ENCODE peak calls at places on chromosomes 12 and 14, in nine cellular contexts. W is sigmoid colon, M is transverse colon, X is GM12878, J is breast epithelium, S is K562, G is HepG2, N is suprapubic skin, D is HL-60. Q is an unnamed sample.

GRCh38 chr12:76043377-76043776 is 11.8 kb upstream of the PHLDA1 start:
- DNase-seq in M (no peak), G (no peak), N (no peak), W (no peak), S (no peak), J (no peak), D (no peak), X (no peak), Q (no peak)

GRCh38 chr12:22046090-22046967 is at the start of gene CMAS:
- DNase-seq in D (peak), W (peak), M (peak), G (peak), J (peak), N (peak), S (peak), X (peak), Q (peak)

GRCh38 chr14:101028971-101029667 is 125.6 kb upstream of the RTL1 start:
- DNase-seq in M (no peak), W (peak), S (no peak), G (no peak), D (no peak), X (no peak), J (no peak), N (no peak), Q (no peak)

GRCh38 chr14:90487462-90487861 is 90.6 kb downstream of the CALM1 start:
- DNase-seq in M (no peak), G (no peak), N (no peak), X (no peak), D (no peak), S (no peak), W (no peak), J (no peak), Q (no peak)

GRCh38 chr14:89372156-89372555 is 44.9 kb downstream of the FOXN3 start:
- DNase-seq in S (no peak), J (no peak), M (no peak), X (no peak), D (no peak), N (no peak), G (no peak), W (no peak), Q (no peak)

GRCh38 chr12:12442548-12443071 is 85.7 kb downstream of the BORCS5 start:
- DNase-seq in J (no peak), M (no peak), D (no peak), S (peak), W (no peak), N (no peak), G (no peak), X (no peak), Q (no peak)

GRCh38 chr14:53306267-53306721 is 153.2 kb upstream of the DDHD1 start:
- DNase-seq in G (peak), W (peak), N (no peak), D (peak), J (peak), X (no peak), S (peak), M (peak), Q (peak)

GRCh38 chr14:69049675-69050074 is 70.6 kb upstream of the ACTN1 start:
- DNase-seq in G (peak), X (no peak), D (no peak), N (no peak), M (no peak), J (no peak), S (no peak), W (peak), Q (no peak)

GRCh38 chr12:91143241-91143640 is 31.9 kb upstream of the LUM start:
- DNase-seq in N (no peak), X (no peak), G (no peak), J (no peak), S (no peak), D (no peak), M (no peak), W (no peak), Q (no peak)

GRCh38 chr12:7915911-7916403 is 20.0 kb downstream of the SLC2A3 start:
- DNase-seq in D (no peak), X (no peak), J (no peak), S (no peak), W (no peak), M (no peak), G (no peak), N (no peak), Q (no peak)

GRCh38 chr12:95674631-95675030 is 115.9 kb downstream of the NTN4 start:
- DNase-seq in D (no peak), S (no peak), W (no peak), M (no peak), X (no peak), G (peak), N (no peak), J (no peak), Q (no peak)

GRCh38 chr12:15088115-15088514 is 115.3 kb downstream of the PDE6H start:
- DNase-seq in G (no peak), M (no peak), X (no peak), W (no peak), D (no peak), J (no peak), S (no peak), N (no peak), Q (no peak)

GRCh38 chr14:94451091-94451751 is 1.4 kb downstream of the SERPINA11 start:
- DNase-seq in X (no peak), G (peak), W (no peak), M (no peak), S (no peak), J (no peak), N (no peak), D (no peak), Q (no peak)

GRCh38 chr12:39441963-39442894 is 691 bp downstream of the KIF21A start:
- DNase-seq in N (peak), M (no peak), J (no peak), D (no peak), G (peak), W (peak), X (no peak), S (peak), Q (peak)

GRCh38 chr12:114812858-114813761 is 129.1 kb upstream of the TBX3 start:
- DNase-seq in J (no peak), M (no peak), X (no peak), S (no peak), G (peak), D (no peak), W (no peak), N (no peak), Q (no peak)

GRCh38 chr12:19375888-19376287 is 63.4 kb upstream of the AEBP2 start:
- DNase-seq in J (no peak), D (no peak), S (no peak), G (no peak), N (no peak), X (no peak), M (no peak), W (no peak), Q (no peak)

GRCh38 chr14:66017960-66018359 is 468.2 kb upstream of the CCDC196 start:
- DNase-seq in S (no peak), J (no peak), N (no peak), X (no peak), M (no peak), D (no peak), W (no peak), G (no peak), Q (no peak)

GRCh38 chr14:105093426-105094192 is 28.4 kb upstream of the GPR132 start:
- DNase-seq in S (peak), N (peak), D (peak), J (peak), X (peak), W (peak), G (peak), M (peak), Q (peak)

GRCh38 chr14:45426685-45427282 is 173.8 kb upstream of the MIS18BP1 start:
- DNase-seq in X (peak), D (peak), J (no peak), N (no peak), M (no peak), W (no peak), S (peak), G (peak), Q (no peak)

GRCh38 chr12:117037296-117038022 is 61.8 kb downstream of the TESC start:
- DNase-seq in D (no peak), N (no peak), X (no peak), G (no peak), W (peak), M (no peak), J (no peak), S (no peak), Q (no peak)

GRCh38 chr12:24901975-24902461 is 46.9 kb downstream of the BCAT1 start:
- DNase-seq in W (no peak), M (no peak), N (no peak), D (no peak), S (no peak), X (no peak), G (no peak), J (no peak), Q (no peak)

GRCh38 chr14:92456215-92457017 is 57.2 kb upstream of the RIN3 start:
- DNase-seq in J (no peak), G (peak), N (no peak), W (peak), D (peak), M (peak), X (no peak), S (peak), Q (peak)

GRCh38 chr14:64654072-64654899 is 49.9 kb upstream of the PLEKHG3 start:
- DNase-seq in N (no peak), W (no peak), D (peak), S (no peak), X (peak), G (peak), J (no peak), M (no peak), Q (no peak)

GRCh38 chr14:96961895-96962294 is 164.7 kb downstream of the VRK1 start:
- DNase-seq in M (no peak), N (no peak), J (no peak), G (no peak), D (no peak), W (no peak), X (no peak), S (no peak), Q (no peak)

GRCh38 chr14:73762375-73762822 is 48.2 kb upstream of the PNMA1 start:
- DNase-seq in X (peak), S (no peak), N (no peak), W (no peak), M (peak), J (no peak), G (no peak), D (no peak), Q (no peak)

GRCh38 chr12:2291182-2291832 is 238.5 kb downstream of the CACNA1C start:
- DNase-seq in M (peak), D (peak), G (peak), S (peak), J (no peak), N (no peak), X (no peak), W (peak), Q (no peak)

GRCh38 chr12:27710592-27711311 is at the start of gene MRPS35:
- DNase-seq in X (peak), M (peak), S (peak), N (peak), G (peak), D (peak), W (peak), J (peak), Q (peak)

GRCh38 chr12:57111046-57111698 is at the start of gene STAT6:
- DNase-seq in D (peak), X (no peak), M (peak), J (peak), S (peak), G (peak), N (peak), W (peak), Q (peak)

GRCh38 chr12:85798122-85798521 is 38.1 kb downstream of the RASSF9 start:
- DNase-seq in S (no peak), M (no peak), G (no peak), D (no peak), W (no peak), X (no peak), J (no peak), N (no peak), Q (no peak)

GRCh38 chr14:61025239-61026223 is 44.5 kb downstream of the SLC38A6 start:
- DNase-seq in S (peak), W (peak), N (no peak), M (peak), G (peak), X (no peak), J (peak), D (peak), Q (peak)

GRCh38 chr12:132804426-132804861 is 24.2 kb downstream of the GOLGA3 start:
- DNase-seq in J (no peak), N (no peak), M (peak), D (no peak), X (no peak), S (peak), G (no peak), W (no peak), Q (peak)

GRCh38 chr12:40292788-40293429 is 68.1 kb downstream of the LRRK2 start:
- DNase-seq in W (no peak), J (no peak), S (no peak), M (no peak), D (no peak), G (no peak), N (no peak), X (no peak), Q (no peak)

GRCh38 chr14:56244138-56244789 is 126.1 kb downstream of the PELI2 start:
- DNase-seq in X (no peak), J (no peak), N (no peak), S (no peak), D (peak), G (no peak), M (no peak), W (no peak), Q (no peak)

GRCh38 chr12:6606331-6607131 is 648 bp downstream of the CHD4 start:
- DNase-seq in J (peak), D (peak), N (no peak), M (peak), S (peak), W (peak), G (peak), X (no peak), Q (peak)

GRCh38 chr12:57875753-57876547 is 29.4 kb upstream of the CTDSP2 start:
- DNase-seq in J (no peak), N (no peak), S (no peak), W (no peak), D (no peak), G (no peak), X (no peak), M (no peak), Q (no peak)

GRCh38 chr12:131827961-131828534 is at the start of gene MMP17:
- DNase-seq in J (no peak), D (no peak), X (no peak), G (no peak), M (peak), S (peak), N (peak), W (peak), Q (no peak)

GRCh38 chr12:110105159-110105558 is 19.0 kb upstream of the IFT81 start:
- DNase-seq in M (no peak), N (no peak), W (no peak), G (no peak), S (no peak), D (no peak), X (no peak), J (no peak), Q (no peak)

GRCh38 chr12:3315201-3315661 is 175.8 kb upstream of the PRMT8 start:
- DNase-seq in M (peak), G (no peak), J (peak), W (peak), D (no peak), S (no peak), N (no peak), X (no peak), Q (peak)
- TF ChIP-seq POLR2AphosphoS5 in M (no peak), G (no peak), J (peak), W (peak), D (no peak), S (no peak), N (no peak), X (no peak), Q (peak)

GRCh38 chr14:102499401-102500189 is 10.0 kb downstream of the ANKRD9 start:
- DNase-seq in M (no peak), S (no peak), X (no peak), G (no peak), W (no peak), N (no peak), J (no peak), D (no peak), Q (no peak)
- H3K27ac ChIP-seq in M (peak), S (peak), X (no peak), G (no peak), W (peak), N (peak), J (peak), D (peak), Q (peak)

DNA sequence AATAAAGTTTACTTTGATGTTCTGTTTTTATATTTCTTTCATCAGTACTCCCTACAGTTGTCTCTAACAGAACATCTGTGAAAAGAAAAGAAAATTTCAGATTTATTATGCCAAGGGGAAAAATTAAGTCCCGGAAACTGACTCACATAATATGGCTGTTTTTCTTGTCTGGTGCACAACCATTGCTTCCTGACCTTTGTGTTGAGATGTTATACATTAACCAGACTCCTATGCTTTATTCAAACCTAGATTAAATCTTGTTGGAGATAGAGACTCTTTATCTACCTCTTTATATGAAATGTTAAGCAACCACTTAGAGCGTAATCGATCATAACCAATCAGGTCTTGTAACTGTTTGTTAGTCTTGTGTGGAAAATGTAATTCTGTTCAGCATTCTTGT is 37.6 kb upstream of the BICD1 start:
- DNase-seq in N (no peak), S (no peak), D (no peak), J (no peak), G (peak), X (no peak), W (no peak), M (no peak), Q (no peak)
- TF ChIP-seq POLR2AphosphoS5 in N (no peak), S (no peak), D (no peak), J (no peak), G (no peak), X (no peak), W (no peak), M (no peak), Q (no peak)

DNA sequence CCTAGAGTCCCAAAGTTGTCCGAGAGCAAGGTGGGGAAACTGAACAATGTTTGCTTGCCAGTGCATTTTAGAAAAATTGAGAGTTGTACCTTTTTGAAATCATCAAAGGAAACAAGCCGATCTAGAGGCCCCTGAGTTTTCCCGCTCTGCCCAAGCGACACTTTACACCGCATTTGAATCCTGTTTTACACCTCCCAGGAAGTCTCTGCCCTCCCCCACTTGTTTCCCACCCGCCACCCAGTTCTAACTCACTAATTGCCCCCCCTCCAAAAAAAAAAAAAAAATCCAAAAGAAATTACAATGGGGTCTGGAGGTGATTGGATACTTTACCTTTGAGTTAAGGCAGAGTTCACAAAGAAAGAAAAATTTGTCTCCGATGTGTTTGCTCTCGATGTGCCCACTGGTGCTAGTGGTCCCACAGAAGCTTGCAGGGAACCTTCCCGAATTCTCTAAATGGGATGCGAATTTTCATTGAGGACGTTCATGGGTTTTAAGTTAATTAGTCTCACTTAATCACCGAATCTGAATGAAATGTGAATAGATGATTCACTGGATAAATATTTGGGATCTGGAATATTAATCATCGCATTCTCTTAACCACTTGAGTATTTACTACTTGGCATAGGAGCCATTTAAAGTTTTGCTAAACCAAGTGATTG is 2.4 kb downstream of the HMGA2 start:
- DNase-seq in G (no peak), S (no peak), W (no peak), J (no peak), N (no peak), X (no peak), M (no peak), D (no peak), Q (no peak)
- H3K27ac ChIP-seq in G (peak), S (no peak), W (no peak), J (no peak), N (no peak), X (no peak), M (no peak), D (no peak), Q (no peak)

GRCh38 chr12:10661338-10661737 is 12.5 kb downstream of the STYK1 start:
- DNase-seq in S (no peak), G (no peak), J (no peak), X (no peak), M (peak), N (no peak), D (no peak), W (no peak), Q (no peak)
- TF ChIP-seq POLR2AphosphoS5 in S (no peak), G (no peak), J (no peak), X (no peak), M (no peak), N (no peak), D (no peak), W (no peak), Q (peak)

GRCh38 chr12:64178122-64178521 is 44.0 kb downstream of the KICS2 start:
- DNase-seq in W (no peak), X (no peak), D (no peak), G (no peak), S (no peak), J (no peak), M (no peak), N (no peak), Q (no peak)
- H3K27ac ChIP-seq in W (no peak), X (no peak), D (no peak), G (no peak), S (no peak), J (no peak), M (no peak), N (no peak), Q (no peak)

Q was measured in stomach.